ENCODE peak calls at places on chromosome 18, in four cellular contexts. A is IMR-90, N is H1, I is mesenchymal stem cell. X is an unnamed sample.

GRCh38 chr18:46622999-46623398 is 34.0 kb downstream of the LOXHD1 start:
- DNase-seq in A (peak; percentile 15), N (no peak), I (peak; percentile 6), X (no peak)

GRCh38 chr18:21316296-21316695 is 74.3 kb downstream of the GREB1L start:
- DNase-seq in A (no peak), N (no peak), I (no peak), X (no peak)

GRCh38 chr18:73060666-73061270 is 193.0 kb upstream of the NETO1 start:
- DNase-seq in A (no peak), N (no peak), I (no peak), X (no peak)

GRCh38 chr18:331231-331771 is 63.5 kb upstream of the THOC1 start:
- DNase-seq in A (no peak), N (no peak), I (no peak), X (no peak)

GRCh38 chr18:8771930-8772329 is 66.6 kb downstream of the MTCL1 start:
- DNase-seq in A (no peak), N (no peak), I (no peak), X (no peak)

GRCh38 chr18:26863921-26864497 is 1.5 kb downstream of the AQP4 start:
- DNase-seq in A (no peak), N (no peak), I (no peak), X (no peak)

GRCh38 chr18:65352183-65352582 is 398.6 kb upstream of the CDH7 start:
- DNase-seq in A (no peak), N (no peak), I (peak; percentile 6), X (no peak)

GRCh38 chr18:40012931-40013609 is 1942.0 kb upstream of the PIK3C3 start:
- DNase-seq in A (no peak), N (no peak), I (peak; percentile 44), X (no peak)

GRCh38 chr18:69397096-69397495 is 3.6 kb upstream of the DOK6 start:
- DNase-seq in A (peak; percentile 6), N (no peak), I (peak; percentile 13), X (no peak)

GRCh38 chr18:23871410-23871809 is 143.1 kb upstream of the TTC39C start:
- DNase-seq in A (no peak), N (no peak), I (peak; percentile 15), X (no peak)

GRCh38 chr18:32299489-32299888 is 109.7 kb downstream of the MEP1B start:
- DNase-seq in A (no peak), N (no peak), I (no peak), X (no peak)

GRCh38 chr18:22871809-22872525 is 61.2 kb upstream of the RBBP8 start:
- DNase-seq in A (peak; percentile 31), N (no peak), I (no peak), X (no peak)

GRCh38 chr18:35635171-35635570 is 53.6 kb downstream of the GALNT1 start:
- DNase-seq in A (peak; percentile 86), N (no peak), I (peak; percentile 88), X (no peak)

GRCh38 chr18:28802546-28802945 is 625.6 kb upstream of the CDH2 start:
- DNase-seq in A (peak; percentile 47), N (no peak), I (no peak), X (no peak)

GRCh38 chr18:7452331-7452730 is 114.8 kb upstream of the PTPRM start:
- DNase-seq in A (peak; percentile 4), N (peak; percentile 38), I (peak; percentile 19), X (no peak)

GRCh38 chr18:5197032-5197434 is at the start of gene AKAIN1:
- DNase-seq in A (peak; percentile 18), N (no peak), I (peak; percentile 25), X (peak; percentile 80)

GRCh38 chr18:8952796-8953760 is 149.4 kb upstream of the NDUFV2 start:
- DNase-seq in A (peak; percentile 92), N (no peak), I (peak; percentile 73), X (no peak)

GRCh38 chr18:39500320-39500719 is 1934.7 kb upstream of the CELF4 start:
- DNase-seq in A (no peak), N (no peak), I (peak; percentile 10), X (no peak)

GRCh38 chr18:8607776-8608682 is 1.2 kb upstream of the RAB12 start:
- DNase-seq in A (peak; percentile 45), N (no peak), I (peak; percentile 9), X (no peak)

GRCh38 chr18:64099244-64099643 is 49.6 kb downstream of the LINC00305 start:
- DNase-seq in A (no peak), N (no peak), I (no peak), X (no peak)

GRCh38 chr18:57705861-57706590 is 84.4 kb upstream of the NARS1 start:
- DNase-seq in A (no peak), N (no peak), I (no peak), X (no peak)

GRCh38 chr18:9734189-9734588 is 26.1 kb downstream of the RAB31 start:
- DNase-seq in A (no peak), N (no peak), I (no peak), X (no peak)

GRCh38 chr18:56197460-56197859 is 440.9 kb downstream of the TXNL1 start:
- DNase-seq in A (no peak), N (no peak), I (no peak), X (no peak)

GRCh38 chr18:48876590-48876989 is 74.2 kb downstream of the SMAD7 start:
- DNase-seq in A (no peak), N (no peak), I (no peak), X (no peak)

GRCh38 chr18:48874233-48874632 is 76.5 kb downstream of the SMAD7 start:
- DNase-seq in A (no peak), N (no peak), I (no peak), X (no peak)

GRCh38 chr18:48875314-48875941 is 75.3 kb downstream of the SMAD7 start:
- DNase-seq in A (no peak), N (no peak), I (no peak), X (no peak)

GRCh38 chr18:48874701-48875162 is 76.0 kb downstream of the SMAD7 start:
- DNase-seq in A (no peak), N (no peak), I (no peak), X (no peak)

GRCh38 chr18:48875942-48876511 is 74.7 kb downstream of the SMAD7 start:
- DNase-seq in A (no peak), N (no peak), I (peak; percentile 46), X (no peak)
- H3K4me3 ChIP-seq in A (no peak overlapping the region), N (no peak overlapping the region), I (no peak overlapping the region), X (no peak overlapping the region)

GRCh38 chr18:76490040-76490439 is 5.0 kb downstream of the ZNF516 start:
- DNase-seq in A (no peak), N (no peak), I (no peak), X (no peak)
- H3K27me3 ChIP-seq in A (no peaks in the 10 kb centered on the region), N (peaks cover 10% of the 10 kb centered on the region), I (no peaks in the 10 kb centered on the region), X (no peaks in the 10 kb centered on the region)

GRCh38 chr18:79493801-79494211 is 98.1 kb downstream of the NFATC1 start:
- DNase-seq in A (no peak), N (no peak), I (no peak), X (no peak)
- H3K14ac ChIP-seq in A (no peak overlapping the region), N (no peak overlapping the region), I (no peak overlapping the region), X (no peak overlapping the region)

GRCh38 chr18:67513285-67513684 is 3.2 kb downstream of the DSEL start:
- DNase-seq in A (no peak), N (no peak), I (no peak), X (no peak)

GRCh38 chr18:67516432-67517223 is at the start of gene DSEL:
- DNase-seq in A (peak; percentile 94), N (no peak), I (peak; percentile 94), X (peak; percentile 91)

GRCh38 chr18:67514465-67514864 is 2.1 kb downstream of the DSEL start:
- DNase-seq in A (peak; percentile 23), N (no peak), I (no peak), X (no peak)

GRCh38 chr18:67515987-67516431 is 511 bp downstream of the DSEL start:
- DNase-seq in A (peak; percentile 85), N (no peak), I (peak; percentile 86), X (peak; percentile 70)

GRCh38 chr18:67514901-67515540 is 1.5 kb downstream of the DSEL start:
- DNase-seq in A (peak; percentile 48), N (no peak), I (peak; percentile 34), X (no peak)
- H3K4me3 ChIP-seq in A (peak overlapping the region; percentile 96), N (peak overlapping the region; percentile 58), I (no peak overlapping the region), X (peak overlapping the region; percentile 81)

GRCh38 chr18:45324081-45324480 is 291.2 kb upstream of the SLC14A2 start:
- DNase-seq in A (no peak), N (no peak), I (no peak), X (no peak)
- H3K27me3 ChIP-seq in A (peaks cover 9% of the 10 kb centered on the region), N (no peaks in the 10 kb centered on the region), I (no peaks in the 10 kb centered on the region), X (no peaks in the 10 kb centered on the region)

GRCh38 chr18:51006061-51006818 is 23.8 kb upstream of the SMAD4 start:
- DNase-seq in A (no peak), N (no peak), I (no peak), X (no peak)
- H3K14ac ChIP-seq in A (no peak overlapping the region), N (no peak overlapping the region), I (no peak overlapping the region), X (no peak overlapping the region)

GRCh38 chr18:37553633-37554398 is 11.8 kb downstream of the CELF4 start:
- DNase-seq in A (no peak), N (no peak), I (no peak), X (no peak)
- H3K4me3 ChIP-seq in A (no peak overlapping the region), N (no peak overlapping the region), I (no peak overlapping the region), X (no peak overlapping the region)